ENCODE peak calls at places on chromosome 13, in six cellular contexts. X is CD8-positive, alpha-beta T cell; W is mammary epithelial cell; D is H9; F is omental fat pad; Y is colonic mucosa. O is an unnamed sample.

GRCh38 chr13:73171242-73171641 is 112.4 kb downstream of the KLF5 start:
- DNase-seq in X (no peak), W (peak), D (no peak), F (no peak), Y (peak), O (no peak)

GRCh38 chr13:104592545-104593250 is 1526.5 kb upstream of the SLC10A2 start:
- DNase-seq in X (no peak), W (no peak), D (no peak), F (no peak), Y (no peak), O (no peak)

GRCh38 chr13:39859898-39860297 is 204.4 kb downstream of the COG6 start:
- DNase-seq in X (no peak), W (no peak), D (no peak), F (no peak), Y (no peak), O (no peak)

GRCh38 chr13:107554355-107554905 is 660.9 kb downstream of the LIG4 start:
- DNase-seq in X (no peak), W (no peak), D (no peak), F (no peak), Y (no peak), O (no peak)

GRCh38 chr13:40377783-40378182 is 288.7 kb downstream of the FOXO1 start:
- DNase-seq in X (no peak), W (no peak), D (no peak), F (no peak), Y (no peak), O (no peak)

GRCh38 chr13:89375839-89376238 is 1704.7 kb downstream of the SLITRK5 start:
- DNase-seq in X (no peak), W (peak), D (no peak), F (no peak), Y (no peak), O (no peak)

GRCh38 chr13:113831061-113831460 is 32.8 kb downstream of the GAS6 start:
- DNase-seq in X (no peak), W (no peak), D (no peak), F (no peak), Y (no peak), O (no peak)

GRCh38 chr13:80235131-80235530 is 105.8 kb downstream of the SPRY2 start:
- DNase-seq in X (no peak), W (no peak), D (no peak), F (no peak), Y (no peak), O (no peak)

GRCh38 chr13:67651908-67652307 is 421.8 kb upstream of the PCDH9 start:
- DNase-seq in X (no peak), W (no peak), D (no peak), F (no peak), Y (no peak), O (no peak)

GRCh38 chr13:109162248-109163051 is 533.0 kb downstream of the MYO16 start:
- DNase-seq in X (no peak), W (peak), D (no peak), F (no peak), Y (no peak), O (no peak)

GRCh38 chr13:75372923-75373841 is 108.8 kb downstream of the TBC1D4 start:
- DNase-seq in X (no peak), W (no peak), D (no peak), F (no peak), Y (no peak), O (no peak)

DNA sequence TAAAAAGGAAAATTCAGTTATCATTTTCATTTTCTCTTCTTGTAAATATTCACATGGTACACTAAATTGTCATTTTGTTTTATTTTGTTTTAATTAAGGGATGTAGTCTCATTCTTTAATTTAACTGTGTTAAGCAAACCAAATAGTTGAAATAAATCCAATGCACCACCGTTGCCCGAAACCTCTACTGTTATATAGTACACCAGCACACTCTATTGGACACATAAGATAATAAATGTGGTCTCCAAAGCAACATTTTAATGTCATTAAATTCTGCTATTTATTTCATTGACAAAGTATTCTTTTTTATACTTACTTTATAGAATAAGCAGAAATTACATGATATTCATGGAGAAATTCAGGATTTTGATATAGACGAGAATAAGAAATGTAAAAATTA is 156.4 kb upstream of the FREM2 start:
- DNase-seq in X (no peak), W (peak), D (no peak), F (no peak), Y (no peak), O (no peak)
- TF ChIP-seq CTCF in X (no peak), W (peak), D (peak), F (no peak), Y (no peak), O (no peak)

DNA sequence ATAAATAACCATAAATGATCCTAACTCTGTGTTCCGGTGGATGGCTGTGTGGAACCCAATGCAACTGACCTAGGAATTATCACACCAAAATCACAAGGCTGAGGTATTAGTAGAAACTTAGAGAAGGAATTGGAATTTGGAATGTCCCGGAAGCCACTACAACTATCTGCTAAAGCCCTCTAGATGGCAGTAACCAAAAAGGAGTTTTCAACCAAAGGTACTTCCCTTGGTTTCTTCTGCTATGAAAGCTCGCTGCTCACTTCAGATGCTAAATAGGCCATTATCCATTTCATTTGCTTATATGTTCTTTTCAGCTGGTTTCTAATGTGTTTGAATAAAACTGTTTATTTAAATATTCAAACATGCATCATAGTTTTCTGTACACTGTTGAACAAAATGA is 1589.1 kb upstream of the SPRY2 start:
- DNase-seq in X (no peak), W (peak), D (peak), F (no peak), Y (no peak), O (no peak)
- TF ChIP-seq CTCF in X (no peak), W (peak), D (peak), F (no peak), Y (no peak), O (no peak)

DNA sequence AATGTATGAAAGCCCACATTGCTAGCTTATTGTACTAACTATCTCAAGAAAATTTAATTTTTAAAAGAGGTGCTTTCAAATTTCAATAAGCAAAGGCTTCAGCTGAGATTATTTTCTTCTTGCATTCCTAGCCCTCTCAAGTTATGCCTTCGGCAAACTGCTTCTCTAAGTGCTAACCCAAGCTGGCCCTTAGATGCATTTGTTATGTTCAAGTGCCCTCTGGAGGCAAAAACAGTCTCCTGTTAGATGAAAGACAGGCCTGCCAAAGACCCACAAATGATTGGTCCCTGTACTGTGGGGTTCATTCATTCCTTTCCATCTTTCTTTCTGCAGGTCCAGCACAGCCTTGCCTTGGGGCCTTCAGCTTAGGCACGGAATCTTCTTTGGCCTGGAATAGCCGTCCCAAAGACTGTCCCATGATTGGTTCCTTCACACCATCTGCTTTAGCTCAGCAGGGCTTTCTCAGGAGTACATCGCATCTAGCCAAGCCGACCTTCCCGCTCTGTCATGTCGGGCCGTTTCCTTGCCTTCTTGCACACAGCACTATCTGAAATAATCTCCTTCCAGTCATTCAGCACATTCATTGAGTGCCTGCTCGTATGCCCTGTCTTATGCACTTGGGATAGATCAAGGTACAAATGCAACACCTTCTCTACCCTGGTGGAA is 26.4 kb upstream of the TPTE2 start:
- DNase-seq in X (no peak), W (peak), D (no peak), F (no peak), Y (no peak), O (no peak)
- TF ChIP-seq CTCF in X (peak), W (peak), D (peak), F (no peak), Y (peak), O (peak)

GRCh38 chr13:33340631-33341030 is 55.1 kb upstream of the STARD13 start:
- DNase-seq in X (no peak), W (no peak), D (no peak), F (no peak), Y (no peak), O (no peak)

GRCh38 chr13:33331962-33332361 is 46.4 kb upstream of the STARD13 start:
- DNase-seq in X (no peak), W (no peak), D (no peak), F (no peak), Y (no peak), O (no peak)

GRCh38 chr13:33330483-33330882 is 44.9 kb upstream of the STARD13 start:
- DNase-seq in X (no peak), W (no peak), D (no peak), F (no peak), Y (no peak), O (no peak)

GRCh38 chr13:33334831-33335230 is 49.3 kb upstream of the STARD13 start:
- DNase-seq in X (no peak), W (no peak), D (no peak), F (no peak), Y (no peak), O (no peak)
- TF ChIP-seq CTCF in X (no peak), W (no peak), D (no peak), F (no peak), Y (no peak), O (no peak)

GRCh38 chr13:99766641-99767045 is 204.9 kb downstream of the ZIC5 start:
- DNase-seq in X (no peak), W (no peak), D (peak), F (no peak), Y (no peak), O (no peak)
- TF ChIP-seq CTCF in X (no peak), W (peak), D (peak), F (no peak), Y (no peak), O (no peak)

DNA sequence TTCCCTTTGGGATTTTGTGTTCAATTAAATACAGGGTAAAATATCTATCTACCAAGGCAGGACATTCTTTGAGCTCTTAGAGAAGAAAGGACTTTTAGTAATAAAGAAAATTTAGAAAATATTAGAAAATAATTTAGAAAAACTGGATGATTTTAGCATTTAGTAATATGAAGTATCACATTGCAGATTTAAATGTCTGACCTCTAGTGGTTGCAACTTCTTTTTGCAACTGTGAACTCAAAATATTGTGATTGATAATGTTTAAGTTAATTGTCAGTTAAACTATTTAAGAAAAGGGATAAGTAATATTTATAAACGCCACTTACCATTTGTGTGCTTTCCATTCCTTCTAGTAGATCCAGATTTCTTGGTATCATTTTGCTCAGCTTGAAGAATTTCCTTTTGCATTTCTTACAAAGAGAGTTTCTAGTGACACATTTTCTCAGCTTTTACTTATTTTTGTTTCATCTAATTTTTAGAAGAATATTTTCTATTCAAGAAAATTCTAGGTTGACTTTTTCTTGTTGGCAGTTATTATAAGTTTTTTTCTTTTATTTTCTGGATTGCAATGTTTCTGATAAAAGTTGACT is 10.3 kb upstream of the POSTN start:
- DNase-seq in X (no peak), W (no peak), D (no peak), F (no peak), Y (no peak), O (no peak)
- TF ChIP-seq CTCF in X (no peak), W (peak), D (peak), F (no peak), Y (no peak), O (no peak)

DNA sequence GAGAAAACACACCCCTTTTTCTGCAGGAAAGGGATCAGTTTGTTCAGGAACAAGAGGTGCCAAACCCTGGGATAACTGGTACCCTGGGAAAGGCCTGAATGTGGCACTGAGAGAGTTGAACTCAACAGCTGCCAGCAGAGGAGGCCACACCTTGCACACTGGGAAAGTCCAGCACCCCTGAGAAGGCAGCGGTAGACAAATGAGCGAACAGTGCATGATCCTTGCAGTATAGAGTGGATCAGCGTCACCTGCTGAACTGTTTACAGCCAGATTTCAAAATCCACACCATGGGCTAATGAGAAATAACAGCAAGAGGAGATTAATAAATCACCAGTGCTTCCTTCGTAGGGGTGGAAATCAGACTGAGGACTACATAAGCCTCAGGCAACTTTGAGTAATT is 52.2 kb downstream of the DCT start:
- DNase-seq in X (no peak), W (no peak), D (no peak), F (no peak), Y (no peak), O (no peak)
- TF ChIP-seq CTCF in X (no peak), W (no peak), D (no peak), F (no peak), Y (no peak), O (no peak)

GRCh38 chr13:110363009-110363408 is 55.9 kb downstream of the COL4A2 start:
- DNase-seq in X (no peak), W (no peak), D (peak), F (no peak), Y (no peak), O (no peak)
- TF ChIP-seq CTCF in X (no peak), W (no peak), D (peak), F (no peak), Y (no peak), O (no peak)

GRCh38 chr13:31236211-31236786 is 36.5 kb downstream of the B3GLCT start:
- DNase-seq in X (no peak), W (peak), D (no peak), F (no peak), Y (no peak), O (no peak)

DNA sequence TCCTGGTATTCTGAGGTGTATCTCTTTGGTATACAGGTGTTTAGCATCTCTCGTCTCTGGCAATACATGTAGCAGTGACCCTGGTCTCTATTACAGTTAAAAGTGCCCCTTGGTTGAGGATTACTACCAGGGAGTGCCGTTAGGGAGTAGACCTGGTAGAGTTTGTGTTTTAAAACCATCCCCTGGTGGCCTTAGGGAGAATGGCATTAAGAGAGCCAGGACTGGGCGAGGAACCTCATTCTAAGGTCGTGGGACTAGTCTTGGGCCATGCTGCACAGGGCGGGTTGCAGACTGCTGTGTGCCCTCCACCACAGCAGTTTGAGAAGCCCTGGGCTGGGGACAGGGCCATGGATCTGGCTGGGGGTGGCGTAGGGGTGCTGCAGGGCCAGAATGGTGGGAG is 35.0 kb downstream of the B3GLCT start:
- DNase-seq in X (no peak), W (no peak), D (peak), F (no peak), Y (no peak), O (no peak)
- TF ChIP-seq CTCF in X (no peak), W (peak), D (peak), F (no peak), Y (no peak), O (no peak)